ENCODE peak calls at places on chromosome 13, in seven cellular contexts. N is HepG2, I is H1, P is GM12878, Q is HCT116, E is SK-N-SH, D is K562. K is an unnamed sample.

GRCh38 chr13:31227063-31227462 is 27.3 kb downstream of the B3GLCT start:
- DNase-seq in D (no peak), Q (no peak), N (no peak), I (no peak), P (no peak), E (no peak), K (no peak)

GRCh38 chr13:64551755-64552154 is 2678.4 kb downstream of the PCDH9 start:
- DNase-seq in D (no peak), E (no peak), P (no peak), Q (no peak), I (no peak), N (no peak), K (no peak)

GRCh38 chr13:60611523-60611922 is 214.5 kb downstream of the TDRD3 start:
- DNase-seq in E (no peak), I (no peak), P (no peak), Q (no peak), N (no peak), D (no peak), K (no peak)

GRCh38 chr13:66205807-66206206 is 1024.3 kb downstream of the PCDH9 start:
- DNase-seq in P (no peak), D (no peak), I (no peak), N (no peak), Q (no peak), E (no peak), K (no peak)

GRCh38 chr13:79501538-79502232 is 20.7 kb downstream of the NDFIP2 start:
- DNase-seq in N (no peak), Q (no peak), D (no peak), E (no peak), P (no peak), I (no peak), K (no peak)

GRCh38 chr13:24270639-24271131 is 38.7 kb upstream of the C1QTNF9 start:
- DNase-seq in Q (no peak), N (peak), E (peak), P (peak), D (no peak), I (no peak), K (no peak)

GRCh38 chr13:30002577-30002976 is 152.2 kb upstream of the UBL3 start:
- DNase-seq in E (no peak), P (no peak), D (no peak), Q (no peak), N (no peak), I (no peak), K (no peak)

GRCh38 chr13:24777171-24777570 is 13.2 kb downstream of the RNF17 start:
- DNase-seq in P (no peak), D (no peak), E (no peak), I (no peak), N (no peak), Q (no peak), K (no peak)

GRCh38 chr13:72850959-72851677 is 69.2 kb downstream of the PIBF1 start:
- DNase-seq in Q (no peak), N (no peak), E (peak), I (no peak), D (no peak), P (no peak), K (no peak)

GRCh38 chr13:42066542-42066941 is 18.1 kb downstream of the DGKH start:
- DNase-seq in D (no peak), Q (no peak), E (no peak), N (no peak), P (no peak), I (no peak), K (no peak)

GRCh38 chr13:103883698-103884097 is 817.5 kb upstream of the SLC10A2 start:
- DNase-seq in P (no peak), N (no peak), Q (no peak), I (no peak), D (no peak), E (no peak), K (no peak)

GRCh38 chr13:48891586-48891985 is 84.1 kb upstream of the FNDC3A start:
- DNase-seq in Q (peak), D (no peak), E (no peak), N (peak), I (no peak), P (no peak), K (no peak)

GRCh38 chr13:64333888-64334287 is 2896.2 kb downstream of the PCDH9 start:
- DNase-seq in D (no peak), E (no peak), Q (no peak), N (no peak), I (no peak), P (no peak), K (no peak)

GRCh38 chr13:33722216-33722900 is 95.6 kb upstream of the RFC3 start:
- DNase-seq in D (no peak), E (no peak), I (no peak), N (no peak), P (no peak), Q (no peak), K (no peak)

GRCh38 chr13:109785141-109785891 is 1.1 kb downstream of the IRS2 start:
- DNase-seq in N (no peak), P (no peak), D (no peak), I (no peak), Q (no peak), E (peak), K (peak)

GRCh38 chr13:36912369-36912768 is 7.7 kb downstream of the SMAD9 start:
- DNase-seq in D (no peak), I (no peak), N (no peak), Q (no peak), P (no peak), E (no peak), K (no peak)

GRCh38 chr13:35720690-35721554 is 244.4 kb upstream of the MAB21L1 start:
- DNase-seq in N (peak), Q (peak), D (peak), P (no peak), E (peak), I (peak), K (peak)

GRCh38 chr13:79282976-79283375 is 123.1 kb downstream of the RBM26 start:
- DNase-seq in D (no peak), I (no peak), P (no peak), N (peak), E (no peak), Q (no peak), K (no peak)

GRCh38 chr13:98837896-98838295 is 85.4 kb upstream of the SLC15A1 start:
- DNase-seq in D (no peak), Q (no peak), I (no peak), E (no peak), N (no peak), P (no peak), K (no peak)

GRCh38 chr13:52707375-52707774 is 32.2 kb downstream of the CNMD start:
- DNase-seq in Q (no peak), D (no peak), E (peak), I (no peak), N (no peak), P (no peak), K (no peak)

GRCh38 chr13:60759499-60759898 is 362.5 kb downstream of the TDRD3 start:
- DNase-seq in I (no peak), E (peak), P (no peak), N (peak), Q (no peak), D (no peak), K (no peak)

GRCh38 chr13:29923554-29924481 is 73.4 kb upstream of the UBL3 start:
- DNase-seq in Q (peak), P (no peak), N (peak), I (peak), E (peak), D (peak), K (peak)

GRCh38 chr13:66391322-66391721 is 838.8 kb downstream of the PCDH9 start:
- DNase-seq in N (no peak), D (no peak), P (no peak), Q (no peak), I (no peak), E (no peak), K (no peak)

GRCh38 chr13:113562085-113562749 is 22.3 kb upstream of the TFDP1 start:
- DNase-seq in E (peak), D (peak), I (peak), P (no peak), Q (no peak), N (peak), K (peak)

GRCh38 chr13:101930331-101930730 is 471.5 kb downstream of the FGF14 start:
- DNase-seq in I (no peak), Q (no peak), P (no peak), E (no peak), N (no peak), D (no peak), K (no peak)

GRCh38 chr13:20945952-20946383 is 43.4 kb upstream of the XPO4 start:
- DNase-seq in D (no peak), I (peak), N (no peak), E (peak), Q (no peak), P (no peak), K (no peak)

GRCh38 chr13:106859505-106859904 is 291.6 kb upstream of the ARGLU1 start:
- DNase-seq in I (no peak), N (no peak), E (no peak), D (no peak), P (no peak), Q (no peak), K (no peak)

GRCh38 chr13:100203696-100204367 is 114.9 kb downstream of the PCCA start:
- DNase-seq in N (no peak), Q (no peak), P (no peak), E (no peak), D (no peak), I (no peak), K (no peak)
- TF ChIP-seq YY1 in N (no peak), Q (no peak), P (no peak), E (no peak), D (no peak), I (no peak), K (no peak)

GRCh38 chr13:27969866-27970229 is 733 bp upstream of the CDX2 start:
- DNase-seq in D (no peak), E (no peak), N (no peak), I (no peak), Q (no peak), P (no peak), K (no peak)

GRCh38 chr13:27970382-27971235 is 1.5 kb upstream of the CDX2 start:
- DNase-seq in Q (no peak), I (no peak), N (no peak), E (peak), D (no peak), P (no peak), K (no peak)

GRCh38 chr13:27972619-27972877 is 3.4 kb upstream of the CDX2 start:
- DNase-seq in Q (no peak), E (no peak), P (no peak), I (no peak), D (no peak), N (no peak), K (no peak)

GRCh38 chr13:27971776-27972618 is 2.9 kb upstream of the CDX2 start:
- DNase-seq in P (no peak), Q (no peak), D (no peak), I (no peak), N (no peak), E (no peak), K (no peak)

DNA sequence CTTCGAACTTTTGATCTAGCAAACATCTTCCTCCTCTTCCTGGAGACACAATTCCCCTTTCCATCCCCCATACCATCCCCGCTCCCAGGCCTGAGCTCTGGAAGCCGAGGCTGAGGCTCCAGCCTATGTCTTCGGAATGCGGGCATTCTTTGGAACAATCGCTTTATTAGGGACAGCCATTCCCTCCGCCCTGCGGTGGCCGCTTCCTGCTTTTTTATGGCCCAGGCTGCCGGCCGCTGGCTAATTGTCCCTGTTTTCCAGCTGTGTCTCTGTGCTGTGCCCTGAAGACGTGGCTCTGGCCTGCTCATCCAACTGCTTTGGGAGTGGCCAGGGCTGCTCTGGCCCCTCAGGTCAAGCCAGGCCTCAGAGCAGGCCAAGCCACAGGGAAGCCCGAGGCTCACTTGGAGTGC is 2.1 kb upstream of the CDX2 start:
- DNase-seq in E (peak), Q (no peak), N (no peak), D (no peak), P (no peak), I (no peak), K (peak)
- H3K9ac ChIP-seq in E (no peak), Q (no peak), N (no peak), D (no peak), P (no peak), I (no peak), K (no peak)

GRCh38 chr13:39417131-39417530 is 185.9 kb downstream of the LHFPL6 start:
- DNase-seq in D (no peak), P (no peak), I (no peak), N (no peak), E (peak), Q (no peak), K (no peak)
- TF ChIP-seq YY1 in D (no peak), P (no peak), I (peak), N (no peak), E (no peak), Q (no peak), K (no peak)

DNA sequence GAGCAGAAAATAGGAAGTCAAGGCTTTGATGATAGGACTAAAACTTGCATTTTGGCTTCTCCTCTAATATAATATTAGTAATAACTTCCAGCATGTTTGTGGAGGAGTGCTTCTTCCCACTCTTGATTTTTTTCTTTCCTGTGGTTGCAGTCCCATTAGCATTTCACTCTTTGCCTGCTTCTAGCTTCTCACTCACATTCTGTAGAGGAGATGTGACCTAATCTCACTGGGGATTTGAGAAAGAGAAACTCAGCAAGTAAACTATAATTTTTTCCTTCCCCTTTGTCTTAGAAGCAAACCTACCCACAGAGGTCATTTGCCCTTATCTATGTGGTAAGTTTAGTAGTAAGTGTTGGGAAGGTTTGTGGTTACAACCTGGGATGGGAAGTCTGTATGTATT is 169.4 kb upstream of the HTR2A start:
- DNase-seq in N (no peak), D (no peak), I (no peak), E (no peak), Q (no peak), P (no peak), K (no peak)
- H3K9ac ChIP-seq in N (no peak), D (no peak), I (no peak), E (no peak), Q (no peak), P (no peak), K (no peak)